ENCODE peak calls at places on chromosomes 13 and 19, in eight cellular contexts. U is AG09319, T is lower lobe of right lung, H is activated T-cell treated with anti-CD3 and anti-CD28 coated beads for 1 hour, S is COR-L47, A is activated gamma-delta T cell treated with Interleukin-2 at 50 U/mL for 16 hours, Y is NB4, L is T-helper 22 cell. Z is an unnamed sample.

GRCh38 chr19:8592231-8593009 is 15.2 kb upstream of the MYO1F start:
- DNase-seq in U (peak; percentile 85), T (peak; percentile 92), H (peak; percentile 91), S (no peak), A (peak; percentile 91), Y (peak; percentile 67), L (peak; percentile 92), Z (no peak)

GRCh38 chr19:5293607-5294089 is 47.0 kb downstream of the PTPRS start:
- DNase-seq in U (peak; percentile 46), T (no peak), H (no peak), S (no peak), A (no peak), Y (no peak), L (no peak), Z (no peak)

GRCh38 chr19:50413096-50413495 is 5.6 kb upstream of the SPIB start:
- DNase-seq in U (no peak), T (no peak), H (no peak), S (no peak), A (no peak), Y (no peak), L (no peak), Z (no peak)

GRCh38 chr19:17235618-17236413 is 9.8 kb downstream of the OCEL1 start:
- DNase-seq in U (no peak), T (peak; percentile 88), H (peak; percentile 64), S (peak; percentile 77), A (peak; percentile 68), Y (peak; percentile 84), L (peak; percentile 53), Z (no peak)

GRCh38 chr19:16449330-16449961 is 22.3 kb downstream of the EPS15L1 start:
- DNase-seq in U (no peak), T (no peak), H (no peak), S (no peak), A (peak; percentile 37), Y (peak; percentile 81), L (no peak), Z (no peak)

GRCh38 chr13:65562305-65562704 is 1667.8 kb downstream of the PCDH9 start:
- DNase-seq in U (no peak), T (no peak), H (no peak), S (no peak), A (no peak), Y (no peak), L (no peak), Z (no peak)

GRCh38 chr19:31312004-31312403 is 37.2 kb downstream of the TSHZ3 start:
- DNase-seq in U (peak; percentile 50), T (no peak), H (no peak), S (no peak), A (no peak), Y (peak; percentile 78), L (no peak), Z (no peak)

GRCh38 chr13:114130708-114131580 is 1.5 kb downstream of the RASA3 start:
- DNase-seq in U (peak; percentile 42), T (peak; percentile 57), H (no peak), S (peak; percentile 31), A (peak; percentile 71), Y (peak; percentile 94), L (peak; percentile 69), Z (no peak)

GRCh38 chr19:46413262-46414031 is at the start of gene CCDC8:
- DNase-seq in U (peak; percentile 84), T (peak; percentile 75), H (no peak), S (no peak), A (no peak), Y (peak; percentile 79), L (no peak), Z (no peak)

GRCh38 chr19:30059741-30060140 is 117.7 kb downstream of the URI1 start:
- DNase-seq in U (no peak), T (no peak), H (no peak), S (no peak), A (no peak), Y (no peak), L (no peak), Z (no peak)

GRCh38 chr19:52237771-52238400 is 31.5 kb upstream of the ZNF766 start:
- DNase-seq in U (peak; percentile 27), T (peak; percentile 53), H (peak; percentile 48), S (peak; percentile 9), A (peak; percentile 55), Y (peak; percentile 62), L (peak; percentile 17), Z (no peak)

GRCh38 chr13:110067355-110068175 is 239.4 kb downstream of the COL4A1 start:
- DNase-seq in U (no peak), T (no peak), H (no peak), S (no peak), A (no peak), Y (no peak), L (no peak), Z (no peak)

GRCh38 chr19:51407631-51408131 is 9.8 kb downstream of the SIGLEC10 start:
- DNase-seq in U (no peak), T (no peak), H (no peak), S (no peak), A (peak; percentile 18), Y (peak; percentile 83), L (no peak), Z (no peak)

GRCh38 chr13:23674795-23675640 is 104.8 kb downstream of the TNFRSF19 start:
- DNase-seq in U (peak; percentile 81), T (no peak), H (no peak), S (no peak), A (no peak), Y (no peak), L (no peak), Z (no peak)

GRCh38 chr13:30340367-30341184 is 33.2 kb upstream of the KATNAL1 start:
- DNase-seq in U (peak; percentile 72), T (no peak), H (no peak), S (no peak), A (no peak), Y (peak; percentile 94), L (no peak), Z (no peak)